ENCODE peak calls at places on chromosomes 13 and 19, in six cellular contexts. W, A, L, H, O and K are unnamed samples.

GRCh38 chr19:40253611-40254092 is 27.2 kb upstream of the CCNP start:
- DNase-seq in A (no peak), W (no peak), O (no peak), L (no peak), H (no peak), K (peak)

GRCh38 chr13:20547479-20547908 is 19.5 kb upstream of the IFT88 start:
- DNase-seq in O (no peak), A (no peak), L (no peak), H (peak), W (no peak), K (no peak)

GRCh38 chr13:21884299-21884878 is 213.5 kb downstream of the FGF9 start:
- DNase-seq in W (no peak), O (no peak), A (no peak), H (no peak), L (no peak), K (no peak)

GRCh38 chr19:53992211-53992610 is 774 bp downstream of the CACNG6 start:
- DNase-seq in H (no peak), O (no peak), A (no peak), L (no peak), W (no peak), K (no peak)

GRCh38 chr19:40668991-40669614 is 21.3 kb downstream of the NUMBL start:
- DNase-seq in O (no peak), W (no peak), L (no peak), A (no peak), H (no peak), K (no peak)

GRCh38 chr19:45152504-45153338 is 8.1 kb downstream of the NKPD1 start:
- DNase-seq in L (peak), H (no peak), W (peak), A (peak), O (peak), K (no peak)

GRCh38 chr19:53101518-53101917 is 1.7 kb downstream of the ZNF160 start:
- DNase-seq in W (peak), H (no peak), A (peak), L (no peak), O (no peak), K (no peak)

GRCh38 chr19:10780368-10780767 is 55.6 kb downstream of the TMED1 start:
- DNase-seq in W (peak), O (peak), A (no peak), L (no peak), H (no peak), K (no peak)

GRCh38 chr19:28500319-28500718 is 712.6 kb downstream of the UQCRFS1 start:
- DNase-seq in L (no peak), W (no peak), H (no peak), O (no peak), A (no peak), K (no peak)
- TF ChIP-seq CTCF in L (no peak), W (no peak), H (no peak), O (no peak), A (no peak), K (no peak)

GRCh38 chr13:29527916-29528315 is 67.6 kb downstream of the SLC7A1 start:
- DNase-seq in H (no peak), L (no peak), W (no peak), O (no peak), A (no peak), K (no peak)
- TF ChIP-seq CTCF in H (no peak), L (no peak), W (no peak), O (no peak), A (no peak), K (no peak)

DNA sequence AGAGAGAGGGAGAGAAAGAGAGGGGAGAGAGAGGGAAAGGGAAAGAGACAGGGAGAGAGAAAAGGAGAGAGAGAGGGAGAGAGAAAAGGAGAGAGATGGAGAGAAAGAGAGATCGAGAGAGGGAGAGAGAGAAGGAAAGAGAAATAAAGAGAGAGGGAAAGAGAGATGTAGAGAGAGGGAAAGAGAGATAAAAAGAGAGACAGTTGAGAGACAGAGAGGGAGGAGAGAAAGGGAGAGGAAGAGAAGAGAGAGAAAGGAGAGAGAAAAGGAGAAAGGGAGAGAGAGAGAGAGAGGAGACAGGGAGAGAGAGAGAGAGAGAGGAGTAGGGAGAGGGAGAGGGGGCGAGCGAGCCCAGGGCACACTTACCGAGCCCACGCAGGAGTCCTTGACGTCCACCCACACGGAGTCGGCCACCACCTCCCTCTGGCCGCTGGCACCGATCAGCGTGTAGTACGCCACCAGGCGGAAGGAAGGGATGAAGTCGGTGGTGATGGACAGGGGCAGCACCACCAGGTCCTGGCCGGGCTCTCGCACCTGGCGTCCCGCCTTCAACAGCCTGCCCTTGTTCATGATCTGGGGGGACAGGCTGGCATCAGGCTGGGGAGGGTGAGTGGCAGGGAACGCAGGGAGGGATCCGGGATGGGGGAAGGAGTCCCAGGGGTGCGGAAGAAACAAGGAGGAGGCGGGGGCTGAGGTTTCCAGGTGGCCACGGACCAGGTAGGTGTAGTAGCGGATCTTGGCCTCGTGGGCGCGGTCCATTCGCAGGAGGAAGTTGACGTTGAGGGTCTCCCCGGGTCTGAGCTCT is 10.0 kb downstream of the C3 start:
- DNase-seq in L (peak), A (no peak), W (no peak), O (no peak), H (no peak), K (no peak)
- TF ChIP-seq CTCF in L (peak), A (peak), W (no peak), O (no peak), H (no peak), K (peak)

DNA sequence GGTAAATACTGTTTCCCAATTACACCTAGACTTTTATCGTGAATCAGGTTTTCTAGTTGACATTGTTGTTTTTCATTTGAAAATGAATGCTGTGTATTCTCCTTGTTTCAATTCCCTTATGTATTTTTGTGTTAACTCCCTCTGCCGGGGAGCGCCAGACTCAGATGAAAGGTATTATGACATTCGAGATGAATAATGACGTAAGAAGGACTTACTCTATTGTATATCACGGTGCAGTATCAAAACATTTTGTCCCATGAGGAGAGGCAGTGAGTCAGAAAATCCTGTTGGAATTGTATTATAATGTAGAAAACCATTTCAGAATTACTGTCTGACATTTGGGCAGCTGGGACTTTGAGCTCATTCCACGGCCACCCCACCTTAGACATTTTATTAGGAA is 61.6 kb downstream of the LRCH1 start:
- DNase-seq in H (no peak), L (no peak), A (no peak), W (no peak), O (no peak), K (no peak)
- TF ChIP-seq CTCF in H (no peak), L (no peak), A (no peak), W (no peak), O (no peak), K (no peak)

DNA sequence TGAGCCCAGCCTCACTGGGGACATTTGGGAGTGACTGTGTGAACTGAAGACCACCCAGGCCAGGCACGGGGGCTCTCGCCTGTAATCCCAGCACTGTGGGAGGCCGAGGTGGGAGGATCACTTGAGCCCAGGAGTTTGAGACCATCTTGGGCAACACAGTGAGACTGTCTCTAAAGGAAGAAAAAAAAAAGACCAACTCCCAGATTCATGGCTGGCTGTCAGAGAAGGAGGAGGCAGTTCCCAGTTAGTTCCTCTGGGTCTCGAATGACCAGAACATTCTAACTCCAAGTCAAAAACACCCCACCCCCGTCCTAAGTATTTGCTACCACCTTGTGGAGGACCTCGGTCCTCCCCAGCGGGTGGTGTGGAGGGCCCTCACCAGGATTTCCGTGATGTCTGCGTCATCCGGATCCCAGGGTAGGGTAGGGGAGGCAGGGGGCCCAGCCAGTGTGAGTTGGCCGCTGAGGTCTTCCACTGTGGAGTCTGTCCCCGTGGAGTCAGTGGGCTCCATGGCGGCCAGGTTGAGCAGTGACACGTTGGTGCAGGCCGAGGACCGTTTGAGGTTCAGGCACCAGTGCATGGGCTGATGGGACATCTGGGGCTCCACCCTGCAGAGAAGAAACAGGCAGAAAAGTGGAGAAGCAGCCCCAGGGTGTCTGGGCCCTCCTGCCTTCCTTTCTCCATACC is 1.3 kb downstream of the TSKS start:
- DNase-seq in H (no peak), L (peak), A (no peak), W (no peak), O (peak), K (no peak)
- TF ChIP-seq CTCF in H (no peak), L (peak), A (no peak), W (no peak), O (no peak), K (no peak)

GRCh38 chr13:50829226-50829625 is 14.3 kb downstream of the DLEU7 start:
- DNase-seq in W (no peak), A (no peak), H (no peak), L (no peak), O (no peak), K (no peak)
- TF ChIP-seq CTCF in W (no peak), A (no peak), H (no peak), L (no peak), O (no peak), K (no peak)

DNA sequence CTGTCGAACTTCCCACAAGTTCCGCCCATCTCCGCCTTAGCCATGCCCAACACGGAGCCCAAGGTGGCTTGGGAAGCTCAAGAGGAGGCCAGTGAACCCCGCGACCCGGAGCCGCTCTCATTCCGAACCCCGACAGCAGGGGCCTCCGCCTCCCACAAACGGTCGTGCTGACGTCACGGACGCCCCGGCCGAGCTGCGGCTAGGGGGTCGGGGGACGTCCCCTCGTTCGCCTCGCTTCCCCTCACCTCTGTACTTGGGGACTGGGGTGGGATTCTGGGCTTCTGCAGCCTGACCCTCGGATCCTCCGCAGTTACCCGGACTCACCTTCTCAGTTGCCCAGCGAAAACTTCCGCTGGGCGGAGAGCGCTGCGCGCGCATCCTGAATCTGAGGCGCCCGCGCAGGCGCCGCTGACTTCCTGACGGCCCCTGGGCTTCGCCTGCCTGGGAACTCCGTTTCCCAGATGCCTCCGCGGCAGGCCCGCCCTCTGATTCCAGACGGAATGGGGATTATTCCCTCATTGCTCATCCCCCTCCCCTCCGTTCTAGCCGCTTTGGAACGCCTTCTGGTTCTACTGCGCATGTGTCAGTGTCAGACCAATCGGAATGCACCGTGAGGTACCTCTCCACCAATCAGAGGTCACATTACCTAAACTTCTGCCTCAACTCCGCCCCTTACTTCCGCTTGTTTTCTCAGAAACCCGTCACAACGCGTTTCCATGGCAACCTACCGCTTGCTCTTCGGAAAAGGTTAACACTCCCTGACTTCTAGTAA is at the start of gene VRK3:
- DNase-seq in A (peak), H (peak), W (peak), O (peak), L (peak), K (peak)
- TF ChIP-seq CTCF in A (no peak), H (no peak), W (peak), O (no peak), L (no peak), K (no peak)

GRCh38 chr19:51637362-51637978 is 7.3 kb upstream of the SIGLEC5 start:
- DNase-seq in H (no peak), O (no peak), W (no peak), A (peak), L (no peak), K (no peak)
- TF ChIP-seq CTCF in H (no peak), O (peak), W (no peak), A (peak), L (peak), K (peak)

GRCh38 chr13:42474954-42475353 is 99.0 kb upstream of the TNFSF11 start:
- DNase-seq in A (no peak), O (no peak), L (no peak), H (no peak), W (no peak), K (no peak)

GRCh38 chr13:42477588-42478190 is 96.3 kb upstream of the TNFSF11 start:
- DNase-seq in L (no peak), A (no peak), H (no peak), O (peak), W (peak), K (no peak)

GRCh38 chr13:42484396-42484795 is 89.6 kb upstream of the TNFSF11 start:
- DNase-seq in L (no peak), W (no peak), A (no peak), O (no peak), H (no peak), K (no peak)

DNA sequence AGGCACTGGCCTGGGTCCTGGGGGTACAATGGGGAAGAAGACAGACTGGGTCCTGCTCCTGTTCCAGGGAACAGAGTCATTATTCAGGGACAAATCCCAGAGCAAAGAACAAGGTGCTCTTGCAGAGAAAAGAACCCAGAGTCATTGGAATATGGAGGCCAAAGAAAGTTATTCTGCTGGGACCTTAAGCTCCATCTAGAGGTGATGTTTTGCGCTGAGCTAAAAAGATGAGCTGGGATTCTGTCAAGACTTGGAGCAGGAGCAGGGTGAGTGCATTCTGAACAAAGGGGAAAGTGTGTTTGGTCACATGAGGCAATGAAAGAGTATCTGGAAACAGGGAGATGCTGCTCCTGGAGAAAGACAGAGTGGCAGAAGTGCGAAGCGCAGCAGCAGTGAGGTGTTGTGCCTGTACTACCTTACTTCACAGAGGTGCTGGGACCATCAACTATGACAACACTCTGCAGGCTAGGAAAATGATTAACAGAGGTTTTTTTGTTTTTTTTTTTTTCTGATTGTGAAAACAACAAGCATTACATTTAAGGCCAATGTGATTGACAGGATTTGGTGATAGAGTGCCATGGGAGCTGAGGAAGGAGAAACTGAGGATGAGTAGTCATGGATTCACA is 95.3 kb upstream of the TNFSF11 start:
- DNase-seq in H (no peak), O (no peak), W (no peak), A (peak), L (peak), K (no peak)
- TF ChIP-seq CTCF in H (no peak), O (no peak), W (no peak), A (no peak), L (peak), K (peak)